ENCODE peak calls at places on chromosomes 7 and 10, in eight cellular contexts. W is M059J; T is midbrain; O is NCI-H69; C is activated CD8-positive, alpha-beta T cell treated with anti-CD3 and anti-CD28 coated beads for 36 hours; Z is T-helper 2 cell; J is GM19239; U is stimulated activated CD4-positive, alpha-beta T cell treated with anti-CD3 and anti-CD28 coated beads, Interleukin-4, amount 100 ng/mL, for 24 hours. Q is an unnamed sample.

GRCh38 chr7:78007231-78007630 is 208.7 kb downstream of the PHTF2 start:
- DNase-seq in U (no peak), J (no peak), T (no peak), W (no peak), C (no peak), Z (no peak), O (no peak), Q (no peak)

GRCh38 chr7:98314469-98314868 is 33.0 kb downstream of the BRI3 start:
- DNase-seq in O (no peak), J (no peak), T (no peak), W (no peak), C (no peak), U (no peak), Z (no peak), Q (no peak)

GRCh38 chr7:132544999-132545398 is 31.3 kb downstream of the PLXNA4 start:
- DNase-seq in T (no peak), W (no peak), U (no peak), C (no peak), Z (no peak), J (no peak), O (no peak), Q (no peak)

GRCh38 chr7:102073931-102074880 is 212.5 kb upstream of the SH2B2 start:
- DNase-seq in Z (no peak), C (no peak), O (no peak), W (no peak), U (no peak), T (no peak), J (no peak), Q (no peak)

GRCh38 chr10:31132681-31133239 is 101.1 kb upstream of the ZNF438 start:
- DNase-seq in O (no peak), Z (no peak), W (no peak), C (no peak), U (no peak), T (no peak), J (no peak), Q (no peak)

GRCh38 chr10:101136007-101136707 is 5.1 kb downstream of the TLX1 start:
- DNase-seq in W (peak), O (no peak), J (no peak), T (no peak), U (no peak), Z (no peak), C (peak), Q (no peak)

GRCh38 chr10:124049484-124049883 is 43.9 kb downstream of the CHST15 start:
- DNase-seq in O (no peak), T (no peak), U (no peak), C (no peak), J (no peak), Z (no peak), W (peak), Q (no peak)

GRCh38 chr10:23968296-23968695 is 240.6 kb upstream of the KIAA1217 start:
- DNase-seq in W (peak), C (no peak), J (no peak), Z (no peak), T (no peak), U (no peak), O (no peak), Q (no peak)

GRCh38 chr10:103727546-103727963 is 127.8 kb downstream of the SH3PXD2A start:
- DNase-seq in O (no peak), T (peak), C (no peak), J (no peak), U (no peak), Z (no peak), W (no peak), Q (no peak)

GRCh38 chr7:21193895-21194294 is 234.0 kb upstream of the SP4 start:
- DNase-seq in T (no peak), J (no peak), W (no peak), O (no peak), C (no peak), Z (no peak), U (no peak), Q (no peak)

GRCh38 chr7:150410131-150410530 is 31.0 kb downstream of the ZNF775 start:
- DNase-seq in C (no peak), Z (no peak), T (no peak), U (no peak), W (no peak), J (no peak), O (no peak), Q (no peak)

GRCh38 chr7:83947260-83947659 is 247.3 kb downstream of the SEMA3A start:
- DNase-seq in W (peak), U (no peak), Z (no peak), J (no peak), C (peak), O (peak), T (peak), Q (no peak)

GRCh38 chr7:149725916-149726315 is 47.5 kb downstream of the ZNF467 start:
- DNase-seq in O (no peak), U (no peak), Z (no peak), C (no peak), J (no peak), T (no peak), W (no peak), Q (no peak)

GRCh38 chr10:52486840-52487611 is 172.9 kb downstream of the DKK1 start:
- DNase-seq in Z (no peak), C (no peak), U (no peak), W (peak), J (no peak), O (no peak), T (no peak), Q (no peak)

GRCh38 chr10:59672150-59672875 is 37.3 kb downstream of the SLC16A9 start:
- DNase-seq in U (no peak), J (no peak), W (no peak), C (no peak), Z (no peak), O (no peak), T (no peak), Q (no peak)

GRCh38 chr7:1689356-1689755 is 19.3 kb downstream of the ELFN1 start:
- DNase-seq in O (peak), Z (no peak), W (no peak), U (no peak), C (no peak), J (no peak), T (no peak), Q (peak)

GRCh38 chr10:6491841-6492609 is 88.1 kb downstream of the PRKCQ start:
- DNase-seq in O (no peak), U (no peak), J (no peak), T (no peak), Z (no peak), C (peak), W (no peak), Q (no peak)